ENCODE peak calls at places on chromosome 19, in ten cellular contexts. One of them, this sample, is unnamed.

GRCh38 chr19:37966211-37967072 is 59.4 kb downstream of the SIPA1L3 start:
- DNase-seq in T-helper 2 cell: no peak
- DNase-seq in NCI-H1436: no peak
- DNase-seq in neural crest cell: no peak
- DNase-seq in Karpas-422: no peak
- DNase-seq in foreskin fibroblast: no peak
- DNase-seq in A172: peak; percentile 66
- DNase-seq in KG1: no peak
- DNase-seq in cerebellar cortex: peak; percentile 88
- DNase-seq in CD4-positive, alpha-beta memory T cell: no peak
- DNase-seq in this sample: peak; percentile 25

GRCh38 chr19:47035127-47035494 is 13.3 kb downstream of the TMEM160 start:
- DNase-seq in T-helper 2 cell: no peak
- DNase-seq in NCI-H1436: no peak
- DNase-seq in neural crest cell: no peak
- DNase-seq in Karpas-422: peak; percentile 82
- DNase-seq in foreskin fibroblast: peak; percentile 20
- DNase-seq in A172: no peak
- DNase-seq in KG1: no peak
- DNase-seq in cerebellar cortex: peak; percentile 49
- DNase-seq in CD4-positive, alpha-beta memory T cell: no peak
- DNase-seq in this sample: no peak

GRCh38 chr19:53892301-53892980 is 10.4 kb downstream of the PRKCG start:
- DNase-seq in T-helper 2 cell: no peak
- DNase-seq in NCI-H1436: no peak
- DNase-seq in neural crest cell: no peak
- DNase-seq in Karpas-422: no peak
- DNase-seq in foreskin fibroblast: no peak
- DNase-seq in A172: no peak
- DNase-seq in KG1: no peak
- DNase-seq in cerebellar cortex: no peak
- DNase-seq in CD4-positive, alpha-beta memory T cell: no peak
- DNase-seq in this sample: no peak

GRCh38 chr19:15015946-15016542 is 33.2 kb upstream of the CASP14 start:
- DNase-seq in T-helper 2 cell: no peak
- DNase-seq in NCI-H1436: no peak
- DNase-seq in neural crest cell: peak; percentile 38
- DNase-seq in Karpas-422: no peak
- DNase-seq in foreskin fibroblast: no peak
- DNase-seq in A172: peak; percentile 57
- DNase-seq in KG1: no peak
- DNase-seq in cerebellar cortex: no peak
- DNase-seq in CD4-positive, alpha-beta memory T cell: no peak
- DNase-seq in this sample: no peak

GRCh38 chr19:28727133-28727834 is 485.7 kb downstream of the UQCRFS1 start:
- DNase-seq in T-helper 2 cell: peak; percentile 18
- DNase-seq in NCI-H1436: no peak
- DNase-seq in neural crest cell: no peak
- DNase-seq in Karpas-422: no peak
- DNase-seq in foreskin fibroblast: peak; percentile 14
- DNase-seq in A172: no peak
- DNase-seq in KG1: no peak
- DNase-seq in cerebellar cortex: no peak
- DNase-seq in CD4-positive, alpha-beta memory T cell: peak; percentile 42
- DNase-seq in this sample: no peak

GRCh38 chr19:15919243-15919642 is 15.1 kb downstream of the CYP4F11 start:
- DNase-seq in T-helper 2 cell: no peak
- DNase-seq in NCI-H1436: no peak
- DNase-seq in neural crest cell: no peak
- DNase-seq in Karpas-422: no peak
- DNase-seq in foreskin fibroblast: no peak
- DNase-seq in A172: no peak
- DNase-seq in KG1: no peak
- DNase-seq in cerebellar cortex: no peak
- DNase-seq in CD4-positive, alpha-beta memory T cell: no peak
- DNase-seq in this sample: no peak

GRCh38 chr19:15280915-15281683 is 48.9 kb upstream of the EPHX3 start:
- DNase-seq in T-helper 2 cell: no peak
- DNase-seq in NCI-H1436: peak; percentile 27
- DNase-seq in neural crest cell: no peak
- DNase-seq in Karpas-422: no peak
- DNase-seq in foreskin fibroblast: peak; percentile 81
- DNase-seq in A172: peak; percentile 71
- DNase-seq in KG1: no peak
- DNase-seq in cerebellar cortex: peak; percentile 89
- DNase-seq in CD4-positive, alpha-beta memory T cell: no peak
- DNase-seq in this sample: peak; percentile 81

GRCh38 chr19:5800361-5801270 is 4.3 kb upstream of the NRTN start:
- DNase-seq in T-helper 2 cell: no peak
- DNase-seq in NCI-H1436: no peak
- DNase-seq in neural crest cell: no peak
- DNase-seq in Karpas-422: no peak
- DNase-seq in foreskin fibroblast: no peak
- DNase-seq in A172: no peak
- DNase-seq in KG1: no peak
- DNase-seq in cerebellar cortex: no peak
- DNase-seq in CD4-positive, alpha-beta memory T cell: no peak
- DNase-seq in this sample: no peak

GRCh38 chr19:55383279-55383788 is 758 bp downstream of the TMEM238 start:
- DNase-seq in T-helper 2 cell: no peak
- DNase-seq in NCI-H1436: no peak
- DNase-seq in neural crest cell: no peak
- DNase-seq in Karpas-422: no peak
- DNase-seq in foreskin fibroblast: no peak
- DNase-seq in A172: no peak
- DNase-seq in KG1: no peak
- DNase-seq in cerebellar cortex: no peak
- DNase-seq in CD4-positive, alpha-beta memory T cell: no peak
- DNase-seq in this sample: no peak

GRCh38 chr19:30659638-30660037 is 287.5 kb downstream of the ZNF536 start:
- DNase-seq in T-helper 2 cell: no peak
- DNase-seq in NCI-H1436: no peak
- DNase-seq in neural crest cell: no peak
- DNase-seq in Karpas-422: no peak
- DNase-seq in foreskin fibroblast: no peak
- DNase-seq in A172: no peak
- DNase-seq in KG1: no peak
- DNase-seq in cerebellar cortex: no peak
- DNase-seq in CD4-positive, alpha-beta memory T cell: no peak
- DNase-seq in this sample: no peak

GRCh38 chr19:34969721-34970120 is 5.7 kb upstream of the ZNF792 start:
- DNase-seq in T-helper 2 cell: no peak
- DNase-seq in NCI-H1436: no peak
- DNase-seq in neural crest cell: no peak
- DNase-seq in Karpas-422: no peak
- DNase-seq in foreskin fibroblast: no peak
- DNase-seq in A172: no peak
- DNase-seq in KG1: no peak
- DNase-seq in cerebellar cortex: no peak
- DNase-seq in CD4-positive, alpha-beta memory T cell: no peak
- DNase-seq in this sample: no peak

This sample was measured in NCI-H1694.